ENCODE peak calls at places on chromosomes 11 and 22, in seven cellular contexts. I is iris pigment epithelial cell; W is right lobe of liver; V is non-pigmented ciliary epithelial cell; A is posterior cingulate gyrus; S is osteoblast; P is activated CD4-positive, alpha-beta T cell treated with anti-CD3 and anti-CD28 coated beads, Interleukin-2, amount 10 ng/mL, durations not matched to agents 7 days and 5 days. O is an unnamed sample.

GRCh38 chr11:83689062-83689461 is 402.9 kb upstream of the CCDC90B start:
- DNase-seq in I (peak; percentile 40), W (no peak), V (no peak), A (no peak), S (no peak), P (no peak), O (no peak)

GRCh38 chr11:84564180-84564866 is 1062.8 kb downstream of the DLG2 start:
- DNase-seq in I (peak; percentile 56), W (peak; percentile 57), V (no peak), A (peak; percentile 37), S (peak; percentile 29), P (peak; percentile 14), O (peak; percentile 16)

GRCh38 chr11:68689737-68690625 is 5.6 kb downstream of the GAL start:
- DNase-seq in I (no peak), W (peak; percentile 22), V (no peak), A (no peak), S (no peak), P (no peak), O (no peak)

GRCh38 chr11:127651175-127651887 is 650.8 kb upstream of the KIRREL3 start:
- DNase-seq in I (peak; percentile 28), W (no peak), V (peak; percentile 31), A (no peak), S (no peak), P (no peak), O (no peak)

GRCh38 chr11:8025123-8025522 is 38.0 kb downstream of the EIF3F start:
- DNase-seq in I (no peak), W (no peak), V (no peak), A (no peak), S (peak; percentile 78), P (no peak), O (no peak)

GRCh38 chr22:27133951-27134664 is 476.7 kb downstream of the MIAT start:
- DNase-seq in I (peak; percentile 94), W (no peak), V (peak; percentile 82), A (no peak), S (peak; percentile 92), P (no peak), O (no peak)

GRCh38 chr22:23398701-23399366 is 181.3 kb downstream of the IGLL1 start:
- DNase-seq in I (no peak), W (no peak), V (no peak), A (no peak), S (peak; percentile 72), P (no peak), O (no peak)

GRCh38 chr11:725624-726202 is 19.7 kb downstream of the EPS8L2 start:
- DNase-seq in I (no peak), W (no peak), V (no peak), A (no peak), S (no peak), P (no peak), O (no peak)

GRCh38 chr11:70501026-70501901 is 102.9 kb downstream of the CTTN start:
- DNase-seq in I (no peak), W (no peak), V (no peak), A (no peak), S (peak; percentile 67), P (no peak), O (no peak)

GRCh38 chr11:134401825-134402809 is 9.9 kb downstream of the B3GAT1 start:
- DNase-seq in I (no peak), W (no peak), V (no peak), A (no peak), S (no peak), P (no peak), O (no peak)

GRCh38 chr11:17208257-17208999 is 642 bp upstream of the PIK3C2A start:
- DNase-seq in I (peak; percentile 81), W (no peak), V (no peak), A (peak; percentile 51), S (no peak), P (peak; percentile 48), O (no peak)

GRCh38 chr11:128929991-128930390 is 12.7 kb downstream of the TP53AIP1 start:
- DNase-seq in I (peak; percentile 50), W (no peak), V (no peak), A (no peak), S (peak; percentile 91), P (no peak), O (no peak)

GRCh38 chr11:121112498-121113455 is 11.7 kb downstream of the TECTA start:
- DNase-seq in I (peak; percentile 71), W (peak; percentile 70), V (peak; percentile 34), A (peak; percentile 69), S (peak; percentile 92), P (peak; percentile 33), O (peak; percentile 81)

GRCh38 chr11:102139081-102139498 is 28.8 kb downstream of the YAP1 start:
- DNase-seq in I (peak; percentile 73), W (no peak), V (peak; percentile 58), A (no peak), S (peak; percentile 90), P (no peak), O (no peak)

GRCh38 chr11:65870706-65871681 is 1.6 kb downstream of the EFEMP2 start:
- DNase-seq in I (no peak), W (no peak), V (no peak), A (no peak), S (peak; percentile 95), P (no peak), O (no peak)

GRCh38 chr11:109423860-109424190 is 1.8 kb downstream of the C11orf87 start:
- DNase-seq in I (no peak), W (no peak), V (no peak), A (no peak), S (no peak), P (no peak), O (no peak)

GRCh38 chr11:77446911-77447629 is 26.8 kb downstream of the PAK1 start:
- DNase-seq in I (no peak), W (no peak), V (no peak), A (no peak), S (no peak), P (no peak), O (peak; percentile 45)

O was measured in hippocampal formation.